ENCODE peak calls at places on chromosomes 2 and 18, in eight cellular contexts. R, O, A, X, E, N, K and Q are unnamed samples.

GRCh38 chr2:192498747-192499146 is 304.0 kb upstream of the TMEFF2 start:
- DNase-seq in E (no peak), X (no peak), R (peak), O (no peak), N (no peak), A (no peak), K (no peak), Q (no peak)

GRCh38 chr2:69452687-69453086 is 15.5 kb upstream of the NFU1 start:
- DNase-seq in K (no peak), A (no peak), X (no peak), E (no peak), N (no peak), R (no peak), O (no peak), Q (no peak)

GRCh38 chr2:16798472-16798871 is 132.8 kb upstream of the CYRIA start:
- DNase-seq in K (no peak), R (no peak), N (no peak), X (no peak), E (no peak), O (no peak), A (no peak), Q (no peak)

GRCh38 chr2:175804130-175804529 is 197.9 kb downstream of the LNPK start:
- DNase-seq in R (no peak), A (no peak), O (no peak), K (no peak), E (no peak), X (no peak), N (no peak), Q (no peak)

GRCh38 chr2:54724150-54724559 is 693 bp downstream of the EML6 start:
- DNase-seq in E (no peak), R (no peak), X (no peak), A (no peak), N (no peak), K (no peak), O (no peak), Q (no peak)

GRCh38 chr18:41967680-41968079 is 12.6 kb downstream of the PIK3C3 start:
- DNase-seq in N (no peak), R (no peak), X (no peak), O (no peak), A (no peak), K (no peak), E (no peak), Q (no peak)

GRCh38 chr2:38074047-38074774 is 1.7 kb downstream of the CYP1B1 start:
- DNase-seq in R (peak), N (no peak), K (peak), A (no peak), X (no peak), E (no peak), O (no peak), Q (no peak)

GRCh38 chr2:126419403-126419802 is 236.6 kb upstream of the GYPC start:
- DNase-seq in K (no peak), N (no peak), X (no peak), O (no peak), R (no peak), E (no peak), A (no peak), Q (no peak)

GRCh38 chr2:162242586-162243304 is 500 bp downstream of the FAP start:
- DNase-seq in E (no peak), O (no peak), A (no peak), X (no peak), R (no peak), K (no peak), N (no peak), Q (peak)

GRCh38 chr2:130864830-130865229 is 28.1 kb downstream of the ARHGEF4 start:
- DNase-seq in X (no peak), E (no peak), A (peak), R (no peak), O (peak), N (no peak), K (no peak), Q (peak)

GRCh38 chr2:239706407-239706806 is 305.6 kb upstream of the HDAC4 start:
- DNase-seq in X (no peak), E (no peak), N (no peak), K (no peak), O (no peak), R (no peak), A (no peak), Q (no peak)